ENCODE peak calls at places on chromosomes 12 and 14, in six cellular contexts. H is cardiac fibroblast, N is sigmoid colon, X is B cell, L is GM13977, Q is Calu3. S is an unnamed sample.
A peak's percentile ranks its signal among the peaks of the same experiment; 100 is the strongest.

GRCh38 chr12:90936230-90937005 is 18.6 kb downstream of the CCER1 start:
- DNase-seq in L (no peak), Q (peak; percentile 16), N (no peak), X (no peak), H (no peak), S (no peak)

GRCh38 chr12:59808317-59808910 is 212.6 kb downstream of the SLC16A7 start:
- DNase-seq in X (peak; percentile 41), L (peak; percentile 45), H (peak; percentile 60), Q (no peak), N (no peak), S (peak; percentile 43)

GRCh38 chr14:64645220-64645891 is 58.9 kb upstream of the PLEKHG3 start:
- DNase-seq in L (no peak), H (peak; percentile 95), Q (no peak), X (no peak), N (peak; percentile 86), S (no peak)

GRCh38 chr12:2958432-2959193 is 584 bp upstream of the TEAD4 start:
- DNase-seq in X (no peak), L (no peak), Q (peak; percentile 87), H (peak; percentile 75), N (peak; percentile 68), S (peak; percentile 53)

GRCh38 chr14:78029471-78030372 is 140.5 kb upstream of the NRXN3 start:
- DNase-seq in X (no peak), N (no peak), H (no peak), Q (no peak), L (no peak), S (no peak)

GRCh38 chr12:112096667-112097066 is 11.9 kb downstream of the NAA25 start:
- DNase-seq in H (no peak), Q (no peak), L (no peak), N (no peak), X (no peak), S (no peak)

GRCh38 chr14:80133457-80133856 is 77.8 kb downstream of the DIO2 start:
- DNase-seq in H (no peak), L (no peak), Q (no peak), X (no peak), N (no peak), S (no peak)

GRCh38 chr12:47837190-47838171 is 17.8 kb upstream of the HDAC7 start:
- DNase-seq in L (peak; percentile 78), Q (peak; percentile 67), X (peak; percentile 84), N (peak; percentile 90), H (peak; percentile 83), S (peak; percentile 69)

GRCh38 chr12:85468356-85469157 is 188.5 kb downstream of the ALX1 start:
- DNase-seq in X (peak; percentile 28), L (peak; percentile 28), H (peak; percentile 78), N (no peak), Q (peak; percentile 70), S (peak; percentile 55)

GRCh38 chr14:38839743-38840375 is 263.2 kb downstream of the SEC23A start:
- DNase-seq in N (no peak), Q (no peak), X (no peak), H (peak; percentile 24), L (no peak), S (no peak)

GRCh38 chr12:114213055-114213561 is 192.8 kb downstream of the TBX5 start:
- DNase-seq in L (no peak), N (no peak), Q (no peak), H (no peak), X (no peak), S (no peak)

GRCh38 chr12:25376392-25376791 is 125.7 kb upstream of the KRAS start:
- DNase-seq in X (no peak), Q (no peak), H (no peak), N (no peak), L (no peak), S (no peak)

GRCh38 chr14:54703082-54703481 is 136.2 kb downstream of the SAMD4A start:
- DNase-seq in L (no peak), Q (no peak), N (no peak), X (no peak), H (no peak), S (no peak)

GRCh38 chr12:29743801-29744200 is 39.9 kb downstream of the TMTC1 start:
- DNase-seq in L (no peak), X (no peak), N (no peak), H (peak; percentile 87), Q (no peak), S (no peak)

GRCh38 chr12:56358836-56359532 is 923 bp downstream of the STAT2 start:
- DNase-seq in L (no peak), N (peak; percentile 66), H (peak; percentile 82), Q (no peak), X (no peak), S (no peak)

GRCh38 chr12:46342562-46343033 is 30.0 kb downstream of the SLC38A2 start:
- DNase-seq in H (peak; percentile 57), L (no peak), N (no peak), Q (peak; percentile 23), X (peak; percentile 57), S (no peak)

GRCh38 chr14:105050551-105050897 is 14.7 kb downstream of the GPR132 start:
- DNase-seq in N (peak; percentile 63), Q (peak; percentile 90), X (no peak), H (peak; percentile 55), L (no peak), S (no peak)

GRCh38 chr12:131808744-131809371 is 19.3 kb upstream of the MMP17 start:
- DNase-seq in L (peak; percentile 89), Q (no peak), X (peak; percentile 68), H (peak; percentile 43), N (no peak), S (peak; percentile 83)

GRCh38 chr12:64808110-64808509 is 16.3 kb upstream of the TBC1D30 start:
- DNase-seq in L (no peak), X (no peak), N (no peak), Q (no peak), H (no peak), S (no peak)

GRCh38 chr12:57810450-57810849 is 8.1 kb downstream of the AVIL start:
- DNase-seq in L (no peak), N (no peak), X (no peak), Q (peak; percentile 27), H (peak; percentile 61), S (no peak)

GRCh38 chr12:86712425-86712843 is 456.2 kb upstream of the MGAT4C start:
- DNase-seq in N (no peak), H (peak; percentile 98), X (no peak), Q (peak; percentile 29), L (no peak), S (no peak)

GRCh38 chr12:67709367-67709954 is 60.9 kb downstream of the DYRK2 start:
- DNase-seq in N (no peak), H (peak; percentile 21), Q (no peak), X (no peak), L (no peak), S (no peak)

GRCh38 chr12:101616027-101616494 is 21.3 kb downstream of the MYBPC1 start:
- DNase-seq in X (no peak), Q (peak; percentile 61), N (no peak), H (peak; percentile 11), L (no peak), S (no peak)

GRCh38 chr12:753401-754237 is 1.2 kb downstream of the WNK1 start:
- DNase-seq in L (peak; percentile 45), X (peak; percentile 66), N (peak; percentile 70), Q (peak; percentile 67), H (peak; percentile 30), S (peak; percentile 45)

GRCh38 chr12:69779928-69780327 is 41.3 kb downstream of the RAB3IP start:
- DNase-seq in N (no peak), X (no peak), H (peak; percentile 49), L (no peak), Q (peak; percentile 74), S (peak; percentile 29)

GRCh38 chr12:103468837-103469236 is 26.9 kb downstream of the C12orf42 start:
- DNase-seq in H (no peak), X (no peak), Q (no peak), L (no peak), N (no peak), S (no peak)

GRCh38 chr14:24272442-24272841 is 1.0 kb upstream of the RABGGTA start:
- DNase-seq in L (no peak), Q (no peak), H (no peak), N (no peak), X (no peak), S (no peak)
- TF ChIP-seq CTCF in L (no peak), Q (no peak), H (no peak), N (no peak), X (no peak), S (no peak)

GRCh38 chr14:101636081-101636560 is 74.8 kb downstream of the DIO3 start:
- DNase-seq in H (no peak), L (no peak), N (no peak), X (no peak), Q (no peak), S (peak; percentile 22)

GRCh38 chr14:101633276-101633675 is 72.0 kb downstream of the DIO3 start:
- DNase-seq in Q (no peak), H (no peak), N (no peak), L (no peak), X (no peak), S (no peak)

GRCh38 chr14:101632520-101632919 is 71.2 kb downstream of the DIO3 start:
- DNase-seq in N (no peak), H (no peak), Q (no peak), L (no peak), X (no peak), S (no peak)

GRCh38 chr14:101634453-101635237 is 73.3 kb downstream of the DIO3 start:
- DNase-seq in X (no peak), L (no peak), N (no peak), Q (no peak), H (no peak), S (no peak)

GRCh38 chr14:101635238-101636080 is 74.2 kb downstream of the DIO3 start:
- DNase-seq in H (no peak), L (no peak), N (no peak), X (no peak), Q (no peak), S (no peak)
- TF ChIP-seq CTCF in H (no peak), L (no peak), N (no peak), X (no peak), Q (no peak), S (no peak)

GRCh38 chr14:101193126-101193844 is 289.8 kb upstream of the RTL1 start:
- DNase-seq in L (no peak), N (peak; percentile 29), X (no peak), Q (no peak), H (no peak), S (no peak)

GRCh38 chr14:101191882-101192660 is 288.5 kb upstream of the RTL1 start:
- DNase-seq in Q (no peak), L (no peak), N (peak; percentile 42), X (no peak), H (no peak), S (no peak)

GRCh38 chr14:101191086-101191881 is 287.8 kb upstream of the RTL1 start:
- DNase-seq in L (no peak), N (peak; percentile 53), X (no peak), Q (no peak), H (no peak), S (peak; percentile 5)

GRCh38 chr14:101193845-101194355 is 290.4 kb upstream of the RTL1 start:
- DNase-seq in X (no peak), H (no peak), N (peak; percentile 53), Q (no peak), L (no peak), S (no peak)

DNA sequence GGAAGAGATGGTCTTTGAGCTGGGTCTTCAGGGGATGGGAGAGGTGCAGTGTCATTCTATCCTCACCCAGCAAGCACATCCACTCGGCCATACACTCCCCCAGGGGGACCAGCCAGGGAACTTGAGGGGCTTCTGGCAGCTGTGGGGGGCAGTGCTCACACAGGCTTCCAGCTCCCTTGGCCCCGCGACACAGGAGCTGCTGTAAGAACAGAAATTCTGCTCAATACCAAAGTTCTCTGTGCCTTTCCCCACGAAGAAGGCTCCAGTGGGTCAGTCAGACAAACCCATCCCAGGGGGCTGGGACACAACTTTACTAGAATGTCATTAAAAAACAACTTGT is 289.1 kb upstream of the RTL1 start:
- DNase-seq in X (no peak), N (peak; percentile 40), L (no peak), H (no peak), Q (no peak), S (no peak)
- TF ChIP-seq CTCF in X (no peak), N (no peak), L (no peak), H (no peak), Q (no peak), S (no peak)

GRCh38 chr14:35140718-35141581 is 18.6 kb downstream of the PRORP start:
- DNase-seq in X (no peak), H (no peak), N (no peak), Q (no peak), L (no peak), S (no peak)
- TF ChIP-seq CTCF in X (peak; percentile 80), H (peak; percentile 17), N (no peak), Q (no peak), L (peak; percentile 45), S (peak; percentile 23)

S was measured in GM10248.